ENCODE peak calls at places on chromosomes 7 and 10, in six cellular contexts. One of them, this sample, is unnamed.

GRCh38 chr10:118763202-118763988 is 8.6 kb upstream of the CACUL1 start:
- DNase-seq in EL: no peak
- DNase-seq in LHCN-M2: peak
- DNase-seq in activated CD4-positive, alpha-beta T cell treated with anti-CD3 and anti-CD28 coated beads, Interleukin-2, amount 50 U/mL, for 1 hour: no peak
- DNase-seq in mucosa of descending colon: no peak
- DNase-seq in HEK293T: no peak
- DNase-seq in this sample: peak

GRCh38 chr7:37218956-37219355 is 229.7 kb downstream of the ELMO1 start:
- DNase-seq in EL: no peak
- DNase-seq in activated CD4-positive, alpha-beta T cell treated with anti-CD3 and anti-CD28 coated beads, Interleukin-2, amount 50 U/mL, for 1 hour: no peak
- DNase-seq in LHCN-M2: no peak
- DNase-seq in HEK293T: no peak
- DNase-seq in mucosa of descending colon: no peak
- DNase-seq in this sample: no peak

GRCh38 chr10:82815680-82816079 is 940.7 kb downstream of the NRG3 start:
- DNase-seq in LHCN-M2: no peak
- DNase-seq in HEK293T: no peak
- DNase-seq in EL: no peak
- DNase-seq in activated CD4-positive, alpha-beta T cell treated with anti-CD3 and anti-CD28 coated beads, Interleukin-2, amount 50 U/mL, for 1 hour: no peak
- DNase-seq in mucosa of descending colon: no peak
- DNase-seq in this sample: no peak

GRCh38 chr10:86668297-86669165 is at the start of gene LDB3:
- DNase-seq in LHCN-M2: peak
- DNase-seq in EL: peak
- DNase-seq in HEK293T: peak
- DNase-seq in activated CD4-positive, alpha-beta T cell treated with anti-CD3 and anti-CD28 coated beads, Interleukin-2, amount 50 U/mL, for 1 hour: no peak
- DNase-seq in mucosa of descending colon: no peak
- DNase-seq in this sample: peak

GRCh38 chr7:124959676-124960075 is 30.1 kb upstream of the POT1 start:
- DNase-seq in HEK293T: no peak
- DNase-seq in mucosa of descending colon: no peak
- DNase-seq in LHCN-M2: no peak
- DNase-seq in EL: no peak
- DNase-seq in activated CD4-positive, alpha-beta T cell treated with anti-CD3 and anti-CD28 coated beads, Interleukin-2, amount 50 U/mL, for 1 hour: no peak
- DNase-seq in this sample: peak

GRCh38 chr10:87657370-87657769 is 2.3 kb upstream of the PAPSS2 start:
- DNase-seq in HEK293T: no peak
- DNase-seq in EL: peak
- DNase-seq in LHCN-M2: peak
- DNase-seq in activated CD4-positive, alpha-beta T cell treated with anti-CD3 and anti-CD28 coated beads, Interleukin-2, amount 50 U/mL, for 1 hour: no peak
- DNase-seq in mucosa of descending colon: no peak
- DNase-seq in this sample: peak

GRCh38 chr10:80153460-80153859 is 20.9 kb downstream of the PLAC9 start:
- DNase-seq in EL: no peak
- DNase-seq in activated CD4-positive, alpha-beta T cell treated with anti-CD3 and anti-CD28 coated beads, Interleukin-2, amount 50 U/mL, for 1 hour: no peak
- DNase-seq in mucosa of descending colon: peak
- DNase-seq in HEK293T: no peak
- DNase-seq in LHCN-M2: no peak
- DNase-seq in this sample: no peak

GRCh38 chr7:29228289-29229011 is 33.9 kb downstream of the CHN2 start:
- DNase-seq in EL: no peak
- DNase-seq in HEK293T: no peak
- DNase-seq in activated CD4-positive, alpha-beta T cell treated with anti-CD3 and anti-CD28 coated beads, Interleukin-2, amount 50 U/mL, for 1 hour: no peak
- DNase-seq in mucosa of descending colon: no peak
- DNase-seq in LHCN-M2: no peak
- DNase-seq in this sample: no peak

GRCh38 chr10:87928996-87929395 is 65.6 kb downstream of the PTEN start:
- DNase-seq in LHCN-M2: no peak
- DNase-seq in HEK293T: no peak
- DNase-seq in mucosa of descending colon: no peak
- DNase-seq in EL: no peak
- DNase-seq in activated CD4-positive, alpha-beta T cell treated with anti-CD3 and anti-CD28 coated beads, Interleukin-2, amount 50 U/mL, for 1 hour: no peak
- DNase-seq in this sample: no peak

GRCh38 chr10:132229834-132230556 is 43.2 kb downstream of the DPYSL4 start:
- DNase-seq in HEK293T: no peak
- DNase-seq in activated CD4-positive, alpha-beta T cell treated with anti-CD3 and anti-CD28 coated beads, Interleukin-2, amount 50 U/mL, for 1 hour: peak
- DNase-seq in LHCN-M2: no peak
- DNase-seq in mucosa of descending colon: no peak
- DNase-seq in EL: peak
- DNase-seq in this sample: no peak

GRCh38 chr7:123348700-123349099 is 148.9 kb upstream of the SLC13A1 start:
- DNase-seq in activated CD4-positive, alpha-beta T cell treated with anti-CD3 and anti-CD28 coated beads, Interleukin-2, amount 50 U/mL, for 1 hour: no peak
- DNase-seq in EL: no peak
- DNase-seq in mucosa of descending colon: no peak
- DNase-seq in HEK293T: no peak
- DNase-seq in LHCN-M2: no peak
- DNase-seq in this sample: no peak

GRCh38 chr7:145845345-145845744 is 271.3 kb upstream of the CNTNAP2 start:
- DNase-seq in LHCN-M2: no peak
- DNase-seq in HEK293T: no peak
- DNase-seq in activated CD4-positive, alpha-beta T cell treated with anti-CD3 and anti-CD28 coated beads, Interleukin-2, amount 50 U/mL, for 1 hour: no peak
- DNase-seq in EL: no peak
- DNase-seq in mucosa of descending colon: no peak
- DNase-seq in this sample: peak

GRCh38 chr7:147859486-147859885 is 731.1 kb upstream of the C7orf33 start:
- DNase-seq in activated CD4-positive, alpha-beta T cell treated with anti-CD3 and anti-CD28 coated beads, Interleukin-2, amount 50 U/mL, for 1 hour: no peak
- DNase-seq in EL: no peak
- DNase-seq in LHCN-M2: no peak
- DNase-seq in HEK293T: no peak
- DNase-seq in mucosa of descending colon: no peak
- DNase-seq in this sample: no peak

This sample was measured in M059J.